ENCODE peak calls at places on chromosome X, in seven cellular contexts. T is transverse colon, C is WTC11, U is cardiac muscle cell, P is astrocyte of the hippocampus, H is fibroblast of villous mesenchyme, V is DMS79 treated with DMSO at 0.1 percent for 48 hours. S is an unnamed sample.

GRCh38 chrX:13688384-13688771 is 550 bp upstream of the RAB9A start:
- DNase-seq in P (no peak), C (no peak), H (no peak), V (no peak), U (no peak), T (no peak), S (no peak)

GRCh38 chrX:140422501-140422900 is 82.4 kb downstream of the SOX3 start:
- DNase-seq in H (no peak), C (no peak), V (no peak), P (no peak), T (no peak), U (no peak), S (no peak)

GRCh38 chrX:119194631-119195030 is 41.5 kb upstream of the PGRMC1 start:
- DNase-seq in T (no peak), H (peak), P (no peak), U (peak), C (no peak), V (no peak), S (no peak)

GRCh38 chrX:349196-349595 is 30.6 kb upstream of the GTPBP6 start:
- DNase-seq in H (no peak), P (no peak), T (no peak), V (no peak), U (peak), C (no peak), S (no peak)

GRCh38 chrX:136810493-136810892 is 29.8 kb upstream of the ARHGEF6 start:
- DNase-seq in T (no peak), H (no peak), U (no peak), V (no peak), P (no peak), C (no peak), S (no peak)

GRCh38 chrX:132676102-132676501 is 187.3 kb upstream of the MBNL3 start:
- DNase-seq in V (no peak), U (no peak), C (peak), P (no peak), H (no peak), T (no peak), S (no peak)

GRCh38 chrX:72247206-72247944 is 8.5 kb upstream of the ERCC6L start:
- DNase-seq in C (no peak), T (peak), V (peak), U (peak), P (no peak), H (peak), S (no peak)

GRCh38 chrX:12701625-12702024 is 89.6 kb upstream of the PRPS2 start:
- DNase-seq in U (peak), V (peak), H (peak), C (peak), P (peak), T (peak), S (peak)

GRCh38 chrX:143664302-143664701 is 28.4 kb upstream of the SLITRK4 start:
- DNase-seq in T (no peak), P (peak), H (peak), C (no peak), U (peak), V (no peak), S (no peak)

GRCh38 chrX:18886005-18886343 is 97.9 kb downstream of the PHKA2 start:
- DNase-seq in T (no peak), V (no peak), C (no peak), P (no peak), U (no peak), H (no peak), S (no peak)

GRCh38 chrX:148811236-148811635 is 310.8 kb downstream of the AFF2 start:
- DNase-seq in T (no peak), H (peak), C (no peak), P (peak), V (no peak), U (no peak), S (no peak)

GRCh38 chrX:71625471-71625870 is 7.2 kb upstream of the CXCR3 start:
- DNase-seq in U (no peak), T (no peak), P (no peak), C (no peak), V (no peak), H (no peak), S (no peak)

GRCh38 chrX:10104958-10105658 is 51.7 kb upstream of the CLCN4 start:
- DNase-seq in U (no peak), V (no peak), P (no peak), T (no peak), H (peak), C (no peak), S (no peak)

GRCh38 chrX:105564536-105564935 is 257.8 kb upstream of the NRK start:
- DNase-seq in P (peak), U (no peak), V (no peak), H (peak), T (no peak), C (no peak), S (no peak)

GRCh38 chrX:149825424-149825823 is 43.7 kb downstream of the MAGEA9 start:
- DNase-seq in C (peak), H (peak), P (peak), U (peak), T (peak), V (no peak), S (no peak)

GRCh38 chrX:118758511-118758910 is 31.1 kb downstream of the IL13RA1 start:
- DNase-seq in C (no peak), T (no peak), P (no peak), H (no peak), U (no peak), V (no peak), S (no peak)

GRCh38 chrX:68997911-68998310 is 167.3 kb downstream of the PJA1 start:
- DNase-seq in C (no peak), P (peak), H (peak), T (peak), U (no peak), V (no peak), S (no peak)

GRCh38 chrX:153724252-153725038 is at the start of the genes ABCD1 and BCAP31:
- DNase-seq in C (peak), U (peak), V (peak), H (peak), P (peak), T (peak), S (peak)

GRCh38 chrX:134753185-134754008 is 95.1 kb upstream of the PLAC1 start:
- DNase-seq in T (no peak), C (no peak), V (no peak), U (no peak), P (peak), H (peak), S (no peak)

GRCh38 chrX:53824686-53825085 is 138.2 kb upstream of the HUWE1 start:
- DNase-seq in T (no peak), C (no peak), V (no peak), H (no peak), U (no peak), P (no peak), S (no peak)

GRCh38 chrX:82335772-82336171 is 1133.9 kb downstream of the SH3BGRL start:
- DNase-seq in P (no peak), V (no peak), T (no peak), C (no peak), U (no peak), H (no peak), S (no peak)

GRCh38 chrX:118823263-118824172 is at the start of gene ZCCHC12:
- DNase-seq in U (peak), V (peak), C (peak), T (peak), P (peak), H (peak), S (peak)

GRCh38 chrX:136767104-136767941 is 13.4 kb downstream of the ARHGEF6 start:
- DNase-seq in P (peak), H (peak), C (peak), T (peak), V (peak), U (peak), S (peak)

GRCh38 chrX:107674480-107675364 is 46.4 kb downstream of the PRPS1 start:
- DNase-seq in H (peak), T (peak), U (no peak), V (no peak), P (peak), C (no peak), S (no peak)

GRCh38 chrX:47200385-47201150 is 6.9 kb downstream of the UBA1 start:
- DNase-seq in V (no peak), T (peak), H (peak), U (no peak), P (peak), C (no peak), S (no peak)

GRCh38 chrX:71632923-71633657 is 14.8 kb upstream of the CXCR3 start:
- DNase-seq in P (no peak), T (no peak), V (peak), U (peak), C (no peak), H (peak), S (no peak)

GRCh38 chrX:3520458-3520857 is 174.0 kb upstream of the MXRA5 start:
- DNase-seq in H (no peak), V (no peak), P (no peak), T (no peak), U (no peak), C (no peak), S (no peak)

GRCh38 chrX:49155900-49156837 is 6.4 kb upstream of the MAGIX start:
- DNase-seq in U (peak), C (peak), T (peak), H (peak), V (peak), P (peak), S (peak)

GRCh38 chrX:63250253-63250868 is 100.8 kb downstream of the SPIN4 start:
- DNase-seq in T (peak), H (peak), V (no peak), P (peak), U (peak), C (peak), S (no peak)

GRCh38 chrX:65451663-65452062 is 82.9 kb downstream of the LAS1L start:
- DNase-seq in H (peak), U (peak), C (no peak), P (peak), V (no peak), T (peak), S (peak)

GRCh38 chrX:16838202-16839066 is 31.7 kb downstream of the RBBP7 start:
- DNase-seq in T (peak), V (no peak), C (no peak), U (peak), P (peak), H (peak), S (no peak)

GRCh38 chrX:46279925-46280313 is 265.3 kb downstream of the ZNF674 start:
- DNase-seq in H (peak), V (no peak), U (no peak), P (no peak), C (no peak), T (no peak), S (no peak)

GRCh38 chrX:143635915-143636314 is at the start of gene SLITRK4:
- DNase-seq in C (no peak), H (no peak), P (no peak), V (no peak), T (no peak), U (peak), S (no peak)

S was measured in NCI-H526 treated with DMSO at 0.1 percent for 48 hours.